ENCODE peak calls at places on chromosomes 1 and 21, in ten cellular contexts. N is GM12891, P is IMR-90, R is spleen, J is uterus, E is heart left ventricle, Z is ovary, L is GM12892, I is erythroblast, T is GM12878. F is an unnamed sample.

GRCh38 chr1:231779081-231779480 is 152.5 kb downstream of the DISC1 start:
- DNase-seq in N (no peak), P (no peak), R (no peak), J (no peak), E (no peak), Z (no peak), L (no peak), I (no peak), T (no peak), F (no peak)

GRCh38 chr1:204154525-204155255 is 2.8 kb upstream of the ETNK2 start:
- DNase-seq in N (no peak), P (no peak), R (no peak), J (no peak), E (no peak), Z (peak), L (no peak), I (no peak), T (no peak), F (peak)

GRCh38 chr1:155072531-155073289 is 5.9 kb upstream of the EFNA3 start:
- DNase-seq in N (no peak), P (no peak), R (peak), J (no peak), E (no peak), Z (no peak), L (no peak), I (no peak), T (no peak), F (no peak)

GRCh38 chr1:167328762-167329483 is 108.2 kb downstream of the POU2F1 start:
- DNase-seq in N (no peak), P (peak), R (peak), J (no peak), E (no peak), Z (no peak), L (peak), I (peak), T (peak), F (no peak)

GRCh38 chr21:35032474-35033263 is 16.4 kb downstream of the RUNX1 start:
- DNase-seq in N (no peak), P (no peak), R (no peak), J (no peak), E (no peak), Z (no peak), L (no peak), I (no peak), T (no peak), F (no peak)

GRCh38 chr1:36879613-36880012 is 154.7 kb downstream of the GRIK3 start:
- DNase-seq in N (no peak), P (no peak), R (no peak), J (no peak), E (no peak), Z (no peak), L (no peak), I (no peak), T (no peak), F (peak)

GRCh38 chr1:221083902-221084301 is 204.7 kb downstream of the HLX start:
- DNase-seq in N (no peak), P (no peak), R (no peak), J (no peak), E (no peak), Z (no peak), L (no peak), I (no peak), T (no peak), F (no peak)

GRCh38 chr21:38985423-38986378 is 180.0 kb downstream of the ETS2 start:
- DNase-seq in N (peak), P (peak), R (no peak), J (peak), E (peak), Z (peak), L (peak), I (peak), T (peak), F (no peak)

GRCh38 chr1:241637604-241638003 is 2.6 kb downstream of the CHML start:
- DNase-seq in N (no peak), P (peak), R (no peak), J (no peak), E (no peak), Z (no peak), L (no peak), I (peak), T (no peak), F (no peak)

GRCh38 chr1:59079434-59080135 is 217.3 kb upstream of the FGGY start:
- DNase-seq in N (no peak), P (peak), R (no peak), J (no peak), E (no peak), Z (no peak), L (no peak), I (no peak), T (no peak), F (no peak)

GRCh38 chr1:29830916-29831315 is 594.6 kb downstream of the PTPRU start:
- DNase-seq in N (no peak), P (no peak), R (no peak), J (no peak), E (no peak), Z (no peak), L (no peak), I (no peak), T (no peak), F (no peak)

GRCh38 chr21:45791562-45792418 is 148.3 kb downstream of the PCBP3 start:
- DNase-seq in N (no peak), P (no peak), R (no peak), J (no peak), E (no peak), Z (no peak), L (no peak), I (no peak), T (no peak), F (no peak)

GRCh38 chr1:99591886-99592285 is 54.0 kb upstream of the PALMD start:
- DNase-seq in N (no peak), P (no peak), R (no peak), J (no peak), E (no peak), Z (no peak), L (no peak), I (no peak), T (no peak), F (no peak)

GRCh38 chr1:112358798-112359408 is 37.1 kb upstream of the CTTNBP2NL start:
- DNase-seq in N (peak), P (peak), R (peak), J (peak), E (peak), Z (peak), L (peak), I (peak), T (no peak), F (peak)

GRCh38 chr21:39867198-39867650 is at the start of gene PCP4:
- DNase-seq in N (peak), P (no peak), R (no peak), J (peak), E (no peak), Z (no peak), L (no peak), I (peak), T (no peak), F (peak)

GRCh38 chr1:115838805-115839705 is 1.9 kb downstream of the NHLH2 start:
- DNase-seq in N (peak), P (no peak), R (no peak), J (no peak), E (peak), Z (no peak), L (no peak), I (no peak), T (no peak), F (peak)

GRCh38 chr1:244065960-244066388 is 14.9 kb downstream of the ZBTB18 start:
- DNase-seq in N (no peak), P (peak), R (no peak), J (no peak), E (no peak), Z (no peak), L (no peak), I (no peak), T (no peak), F (no peak)

GRCh38 chr1:23593556-23594148 is 34.4 kb upstream of the ID3 start:
- DNase-seq in N (no peak), P (peak), R (no peak), J (no peak), E (no peak), Z (no peak), L (no peak), I (no peak), T (no peak), F (no peak)

GRCh38 chr1:111399792-111400610 is 27.5 kb downstream of the OVGP1 start:
- DNase-seq in N (peak), P (peak), R (no peak), J (no peak), E (no peak), Z (peak), L (no peak), I (peak), T (peak), F (peak)

GRCh38 chr1:26571381-26571780 is 41.8 kb downstream of the RPS6KA1 start:
- DNase-seq in N (no peak), P (no peak), R (no peak), J (no peak), E (no peak), Z (no peak), L (no peak), I (no peak), T (no peak), F (no peak)

GRCh38 chr1:198156745-198157240 is at the start of gene NEK7:
- DNase-seq in N (peak), P (peak), R (peak), J (peak), E (peak), Z (peak), L (peak), I (peak), T (no peak), F (peak)

GRCh38 chr1:19802269-19802668 is 2.6 kb upstream of the TMCO4 start:
- DNase-seq in N (no peak), P (no peak), R (no peak), J (no peak), E (no peak), Z (no peak), L (no peak), I (no peak), T (no peak), F (no peak)

GRCh38 chr1:19799877-19800804 is at the start of gene TMCO4:
- DNase-seq in N (peak), P (peak), R (peak), J (peak), E (peak), Z (peak), L (peak), I (peak), T (no peak), F (peak)

GRCh38 chr1:19798486-19799232 is 1.1 kb downstream of the TMCO4 start:
- DNase-seq in N (no peak), P (no peak), R (no peak), J (no peak), E (no peak), Z (no peak), L (no peak), I (no peak), T (no peak), F (no peak)

GRCh38 chr1:19797827-19798226 is 1.9 kb downstream of the TMCO4 start:
- DNase-seq in N (no peak), P (no peak), R (no peak), J (no peak), E (no peak), Z (no peak), L (no peak), I (no peak), T (no peak), F (no peak)

GRCh38 chr1:19799233-19799876 is 361 bp downstream of the TMCO4 start:
- DNase-seq in N (peak), P (peak), R (peak), J (no peak), E (peak), Z (peak), L (no peak), I (peak), T (no peak), F (peak)
- TF ChIP-seq POLR2A in N (no peak), P (no peak), R (peak), J (no peak), E (no peak), Z (no peak), L (peak), I (peak), T (peak), F (peak)

DNA sequence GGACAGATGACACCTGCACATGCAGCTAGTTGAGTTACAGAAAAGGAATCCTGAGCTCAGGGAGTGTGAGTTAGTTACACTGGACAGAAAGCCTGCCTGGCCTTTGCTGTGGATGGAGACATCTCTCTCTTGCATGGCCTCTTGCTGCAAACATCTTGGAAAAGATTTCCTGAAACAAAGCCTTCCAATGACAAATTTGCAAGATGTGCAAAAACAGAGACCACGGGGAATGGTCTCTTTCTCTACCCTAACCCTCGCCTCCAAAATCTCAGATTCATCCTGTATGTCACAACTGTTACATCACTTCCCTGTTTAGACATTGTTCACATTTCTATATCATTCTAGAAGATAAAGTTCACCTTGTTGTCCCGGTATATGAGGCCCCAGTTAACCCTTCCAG is 415.6 kb downstream of the RYR2 start:
- DNase-seq in N (no peak), P (no peak), R (no peak), J (no peak), E (no peak), Z (no peak), L (no peak), I (no peak), T (no peak), F (no peak)
- TF ChIP-seq POLR2A in N (no peak), P (no peak), R (no peak), J (no peak), E (no peak), Z (no peak), L (no peak), I (no peak), T (no peak), F (no peak)

GRCh38 chr1:15153842-15154479 is 414 bp downstream of the TMEM51 start:
- DNase-seq in N (peak), P (peak), R (peak), J (peak), E (peak), Z (peak), L (peak), I (peak), T (no peak), F (peak)

GRCh38 chr1:15156807-15157380 is 3.3 kb downstream of the TMEM51 start:
- DNase-seq in N (no peak), P (no peak), R (no peak), J (no peak), E (no peak), Z (no peak), L (no peak), I (no peak), T (no peak), F (no peak)

GRCh38 chr1:15154480-15155036 is 1.0 kb downstream of the TMEM51 start:
- DNase-seq in N (peak), P (no peak), R (no peak), J (peak), E (no peak), Z (peak), L (no peak), I (no peak), T (no peak), F (peak)

GRCh38 chr1:15155760-15156743 is 2.5 kb downstream of the TMEM51 start:
- DNase-seq in N (peak), P (no peak), R (no peak), J (no peak), E (no peak), Z (peak), L (no peak), I (no peak), T (peak), F (no peak)

GRCh38 chr1:15155191-15155590 is 1.6 kb downstream of the TMEM51 start:
- DNase-seq in N (no peak), P (no peak), R (no peak), J (no peak), E (no peak), Z (no peak), L (no peak), I (no peak), T (no peak), F (no peak)
- TF ChIP-seq POLR2A in N (no peak), P (no peak), R (no peak), J (no peak), E (no peak), Z (no peak), L (no peak), I (no peak), T (no peak), F (no peak)

DNA sequence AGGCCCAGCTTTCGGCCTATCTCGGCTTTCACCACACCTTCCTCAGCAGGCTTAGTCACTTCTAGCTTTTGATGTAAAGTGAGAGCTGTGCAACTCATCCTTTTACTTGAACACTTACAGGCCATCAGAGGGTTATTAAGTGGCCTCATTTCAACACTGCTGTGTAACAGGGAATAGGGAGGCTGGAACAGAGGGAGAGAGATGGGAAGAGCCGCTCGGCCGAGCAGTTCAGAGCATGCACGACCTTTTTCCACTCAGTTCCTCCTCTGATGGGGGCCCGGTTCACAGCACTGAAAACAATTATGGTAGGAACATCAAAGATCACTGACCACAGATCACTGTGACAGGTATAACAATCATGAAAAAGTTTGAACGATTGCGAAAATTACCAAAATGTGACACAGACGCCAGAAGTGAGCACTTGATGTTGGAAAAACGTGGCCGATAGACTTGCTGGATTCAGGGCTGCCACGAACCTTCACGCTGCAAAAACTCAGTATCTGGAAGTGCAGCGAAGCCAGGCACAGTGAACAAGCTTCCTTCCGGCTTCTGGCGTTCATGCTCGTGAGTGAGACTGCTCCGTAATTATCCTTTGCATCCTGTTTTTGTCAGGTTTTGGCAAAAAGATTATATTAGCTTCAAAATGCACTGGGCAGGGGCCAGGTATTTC is 28.6 kb downstream of the AGPAT3 start:
- DNase-seq in N (no peak), P (no peak), R (peak), J (no peak), E (peak), Z (no peak), L (no peak), I (peak), T (no peak), F (peak)
- TF ChIP-seq POLR2A in N (no peak), P (no peak), R (no peak), J (no peak), E (no peak), Z (no peak), L (no peak), I (no peak), T (no peak), F (no peak)

GRCh38 chr1:46037597-46037936 is 94.9 kb downstream of the PIK3R3 start:
- DNase-seq in N (no peak), P (no peak), R (no peak), J (no peak), E (no peak), Z (no peak), L (no peak), I (no peak), T (no peak), F (no peak)
- TF ChIP-seq POLR2A in N (peak), P (no peak), R (no peak), J (no peak), E (no peak), Z (no peak), L (peak), I (no peak), T (peak), F (no peak)

DNA sequence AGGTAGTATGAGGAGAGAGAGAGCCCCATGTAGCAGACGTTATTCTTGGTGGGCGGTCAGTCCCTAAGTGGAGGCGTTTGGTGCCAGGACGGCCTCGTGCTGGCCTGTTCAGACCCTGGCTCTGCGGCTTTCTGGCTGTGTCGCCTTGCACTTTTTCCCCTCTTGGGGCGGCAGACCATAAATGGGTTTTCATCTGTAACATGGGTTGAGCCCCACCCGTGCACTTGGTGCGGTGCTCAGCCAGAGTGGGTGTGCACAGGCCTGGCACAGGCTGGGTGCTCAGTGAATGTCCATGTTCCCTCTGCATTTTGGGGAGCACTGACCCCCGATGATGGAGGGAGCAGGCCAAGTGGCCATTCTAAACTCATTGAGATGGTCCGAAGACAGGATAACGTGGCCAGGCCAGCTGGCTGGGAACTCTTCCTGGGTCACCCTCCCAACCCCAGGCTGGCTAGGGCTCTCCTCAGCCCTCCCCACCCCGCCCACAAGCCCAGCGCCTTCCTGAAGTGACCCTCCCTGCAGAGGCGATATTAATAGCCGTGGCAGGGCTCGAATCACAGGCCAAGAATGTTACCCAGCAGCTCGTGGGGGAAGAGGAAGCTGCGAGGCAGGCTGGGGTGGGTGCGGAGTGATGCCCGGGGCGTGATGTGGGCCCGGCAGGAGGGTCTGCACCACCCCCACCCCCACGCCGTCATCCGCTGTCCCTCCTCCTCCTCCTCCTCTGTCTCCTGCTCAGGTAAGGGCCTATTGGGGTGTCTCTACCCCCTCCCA is 78.5 kb downstream of the ARHGEF10L start:
- DNase-seq in N (no peak), P (peak), R (no peak), J (peak), E (peak), Z (no peak), L (no peak), I (no peak), T (no peak), F (no peak)
- TF ChIP-seq POLR2A in N (no peak), P (no peak), R (no peak), J (peak), E (peak), Z (no peak), L (no peak), I (no peak), T (no peak), F (peak)

GRCh38 chr1:234608720-234609527 is 1.1 kb downstream of the IRF2BP2 start:
- DNase-seq in N (no peak), P (no peak), R (peak), J (peak), E (peak), Z (peak), L (no peak), I (peak), T (no peak), F (peak)
- TF ChIP-seq POLR2A in N (peak), P (peak), R (peak), J (no peak), E (peak), Z (no peak), L (peak), I (no peak), T (peak), F (peak)

GRCh38 chr1:246573481-246573880 is 7.2 kb downstream of the CNST start:
- DNase-seq in N (no peak), P (no peak), R (no peak), J (no peak), E (no peak), Z (no peak), L (no peak), I (no peak), T (no peak), F (no peak)
- TF ChIP-seq POLR2A in N (no peak), P (no peak), R (no peak), J (no peak), E (no peak), Z (no peak), L (no peak), I (no peak), T (no peak), F (no peak)